ENCODE peak calls at places on chromosome 21, in nine cellular contexts. O is endothelial cell; W is stimulated activated CD8-positive, alpha-beta memory T cell treated with anti-CD3 and anti-CD28 coated beads, Interleukin-7, amount 100 ng/mL, for 1 hour; U is activated CD4-positive, CD25-positive, alpha-beta regulatory T cell; R is transverse colon; K is AG09319; D is putamen; F is HTR-8/SVneo; V is right atrium auricular region. E is an unnamed sample.

GRCh38 chr21:43315244-43316137 is 111.4 kb downstream of the SIK1 start:
- DNase-seq in O (no peak), W (no peak), U (no peak), R (no peak), K (no peak), D (no peak), F (no peak), V (no peak), E (peak)

GRCh38 chr21:45011911-45012660 is 62.3 kb upstream of the ADARB1 start:
- DNase-seq in O (peak), W (no peak), U (no peak), R (peak), K (peak), D (no peak), F (peak), V (no peak), E (no peak)

GRCh38 chr21:39153842-39154241 is 29.4 kb downstream of the PSMG1 start:
- DNase-seq in O (no peak), W (no peak), U (no peak), R (no peak), K (no peak), D (no peak), F (no peak), V (no peak), E (no peak)

GRCh38 chr21:25462517-25462971 is 144.7 kb downstream of the MRPL39 start:
- DNase-seq in O (no peak), W (no peak), U (no peak), R (no peak), K (no peak), D (no peak), F (no peak), V (no peak), E (no peak)

GRCh38 chr21:28523367-28523766 is 469.3 kb downstream of the LTN1 start:
- DNase-seq in O (no peak), W (no peak), U (no peak), R (no peak), K (no peak), D (no peak), F (no peak), V (no peak), E (no peak)

GRCh38 chr21:37551406-37552355 is 185.1 kb downstream of the DYRK1A start:
- DNase-seq in O (no peak), W (no peak), U (no peak), R (no peak), K (no peak), D (no peak), F (no peak), V (peak), E (no peak)

GRCh38 chr21:43778469-43779335 is 2.6 kb upstream of the CSTB start:
- DNase-seq in O (no peak), W (no peak), U (no peak), R (no peak), K (no peak), D (no peak), F (no peak), V (no peak), E (peak)

GRCh38 chr21:41142051-41142795 is 25.7 kb upstream of the BACE2 start:
- DNase-seq in O (no peak), W (no peak), U (no peak), R (no peak), K (no peak), D (no peak), F (no peak), V (no peak), E (no peak)

GRCh38 chr21:34179204-34179935 is 106.0 kb downstream of the MRPS6 start:
- DNase-seq in O (no peak), W (no peak), U (no peak), R (no peak), K (no peak), D (no peak), F (no peak), V (no peak), E (no peak)

GRCh38 chr21:37463083-37463780 is 96.7 kb downstream of the DYRK1A start:
- DNase-seq in O (no peak), W (no peak), U (no peak), R (no peak), K (no peak), D (no peak), F (peak), V (no peak), E (peak)

GRCh38 chr21:32819702-32820101 is 48.1 kb upstream of the PAXBP1 start:
- DNase-seq in O (no peak), W (no peak), U (no peak), R (no peak), K (peak), D (no peak), F (no peak), V (peak), E (no peak)

GRCh38 chr21:32114434-32115063 is 164.3 kb downstream of the MIS18A start:
- DNase-seq in O (no peak), W (no peak), U (no peak), R (no peak), K (peak), D (no peak), F (no peak), V (no peak), E (no peak)

GRCh38 chr21:33339135-33339534 is 14.4 kb downstream of the IFNAR1 start:
- DNase-seq in O (no peak), W (no peak), U (no peak), R (no peak), K (no peak), D (no peak), F (no peak), V (no peak), E (no peak)

GRCh38 chr21:33019885-33020557 is 5.7 kb upstream of the OLIG2 start:
- DNase-seq in O (no peak), W (no peak), U (no peak), R (no peak), K (no peak), D (no peak), F (no peak), V (no peak), E (no peak)

GRCh38 chr21:25625036-25625435 is 14.0 kb upstream of the JAM2 start:
- DNase-seq in O (no peak), W (no peak), U (no peak), R (no peak), K (no peak), D (no peak), F (no peak), V (no peak), E (no peak)

GRCh38 chr21:45983981-45984551 is 2.5 kb downstream of the COL6A1 start:
- DNase-seq in O (peak), W (no peak), U (no peak), R (peak), K (no peak), D (no peak), F (no peak), V (peak), E (no peak)

GRCh38 chr21:31370281-31370892 is 26.3 kb upstream of the TIAM1 start:
- DNase-seq in O (no peak), W (no peak), U (no peak), R (no peak), K (no peak), D (no peak), F (no peak), V (no peak), E (no peak)

GRCh38 chr21:33651965-33652680 is 9.8 kb downstream of the ITSN1 start:
- DNase-seq in O (no peak), W (no peak), U (no peak), R (no peak), K (no peak), D (no peak), F (no peak), V (no peak), E (no peak)

GRCh38 chr21:42057861-42058437 is 13.2 kb upstream of the UMODL1 start:
- DNase-seq in O (no peak), W (no peak), U (no peak), R (no peak), K (no peak), D (no peak), F (no peak), V (no peak), E (no peak)

GRCh38 chr21:37039434-37040075 is 33.1 kb downstream of the RIPPLY3 start:
- DNase-seq in O (no peak), W (no peak), U (no peak), R (no peak), K (no peak), D (no peak), F (no peak), V (no peak), E (no peak)

GRCh38 chr21:43902441-43902840 is 37.4 kb downstream of the AGPAT3 start:
- DNase-seq in O (no peak), W (no peak), U (no peak), R (no peak), K (no peak), D (no peak), F (no peak), V (no peak), E (no peak)

GRCh38 chr21:18764720-18765119 is 361.1 kb upstream of the TMPRSS15 start:
- DNase-seq in O (no peak), W (no peak), U (no peak), R (no peak), K (no peak), D (no peak), F (no peak), V (no peak), E (no peak)